ENCODE peak calls at places on chromosomes 4 and X, in four cellular contexts. B, I, C and F are unnamed samples.

GRCh38 chrX:47927212-47927611 is 76.6 kb downstream of the ZNF182 start:
- DNase-seq in C (no peak), B (no peak), I (no peak), F (no peak)

GRCh38 chr4:154854362-154854761 is 73.3 kb downstream of the RBM46 start:
- DNase-seq in C (no peak), B (no peak), I (peak), F (no peak)

GRCh38 chrX:134172588-134173259 is 64.3 kb upstream of the CCDC160 start:
- DNase-seq in B (peak), C (no peak), I (peak), F (no peak)

GRCh38 chr4:146486565-146486964 is 35.2 kb downstream of the SLC10A7 start:
- DNase-seq in I (no peak), C (no peak), B (no peak), F (no peak)

GRCh38 chr4:47499705-47500104 is 14.6 kb downstream of the ATP10D start:
- DNase-seq in B (no peak), I (no peak), C (no peak), F (no peak)

GRCh38 chr4:112645541-112646329 is 8.8 kb downstream of the LARP7 start:
- DNase-seq in I (no peak), C (no peak), B (no peak), F (no peak)

GRCh38 chrX:135308345-135308855 is 880 bp upstream of the ETDC start:
- DNase-seq in B (no peak), C (no peak), I (no peak), F (no peak)

GRCh38 chr4:123954220-123954619 is 557.6 kb downstream of the SPRY1 start:
- DNase-seq in I (no peak), B (no peak), C (no peak), F (no peak)

GRCh38 chr4:73259552-73260140 is 1.0 kb upstream of the ANKRD17 start:
- DNase-seq in I (no peak), C (no peak), B (no peak), F (no peak)

GRCh38 chr4:138961687-138962086 is 53.9 kb upstream of the NOCT start:
- DNase-seq in C (no peak), B (no peak), I (no peak), F (no peak)

GRCh38 chr4:576991-577498 is 950 bp upstream of the TMEM271 start:
- DNase-seq in C (no peak), I (no peak), B (no peak), F (no peak)

GRCh38 chr4:150155391-150155790 is 77.1 kb downstream of the DCLK2 start:
- DNase-seq in B (no peak), C (no peak), I (no peak), F (no peak)

DNA sequence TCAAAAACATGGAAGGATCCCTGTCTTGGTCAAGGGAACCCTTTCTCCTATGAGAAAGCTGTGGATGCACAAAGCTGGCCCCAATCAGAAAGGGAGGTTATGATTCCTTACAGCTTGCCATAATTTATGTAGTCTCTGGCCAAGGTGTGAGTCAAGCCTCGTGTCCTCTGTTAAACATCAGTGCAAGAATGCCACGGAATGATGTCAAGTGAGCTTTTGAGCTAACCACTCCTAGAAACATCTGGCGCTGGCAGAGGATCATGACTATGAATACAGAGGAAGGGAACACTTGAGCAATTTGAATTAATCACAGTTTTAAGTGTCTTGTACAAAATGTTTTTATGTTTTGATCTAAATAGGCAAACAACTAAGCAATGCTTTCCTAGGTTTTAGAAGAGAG is 51.5 kb upstream of the RAP2C start:
- DNase-seq in C (peak), I (peak), B (no peak), F (no peak)
- H3K27ac ChIP-seq in C (no peak), I (peak), B (no peak), F (no peak)

GRCh38 chr4:148425327-148426110 is 16.7 kb downstream of the NR3C2 start:
- DNase-seq in B (no peak), I (no peak), C (no peak), F (no peak)
- H3K27ac ChIP-seq in B (no peak), I (no peak), C (no peak), F (no peak)

GRCh38 chr4:82890602-82890912 is 396 bp downstream of the SEC31A start:
- DNase-seq in I (no peak), C (no peak), B (no peak), F (no peak)

GRCh38 chr4:82891728-82892466 is 944 bp upstream of the SEC31A start:
- DNase-seq in C (no peak), B (no peak), I (no peak), F (no peak)

GRCh38 chr4:82890913-82891727 is at the start of gene SEC31A:
- DNase-seq in B (peak), C (peak), I (peak), F (no peak)

GRCh38 chr4:82893942-82894341 is 3.0 kb upstream of the SEC31A start:
- DNase-seq in I (no peak), B (no peak), C (no peak), F (no peak)

GRCh38 chr4:82892467-82892802 is 1.5 kb upstream of the SEC31A start:
- DNase-seq in B (no peak), C (no peak), I (no peak), F (no peak)
- H3K27ac ChIP-seq in B (no peak), C (no peak), I (no peak), F (peak)

DNA sequence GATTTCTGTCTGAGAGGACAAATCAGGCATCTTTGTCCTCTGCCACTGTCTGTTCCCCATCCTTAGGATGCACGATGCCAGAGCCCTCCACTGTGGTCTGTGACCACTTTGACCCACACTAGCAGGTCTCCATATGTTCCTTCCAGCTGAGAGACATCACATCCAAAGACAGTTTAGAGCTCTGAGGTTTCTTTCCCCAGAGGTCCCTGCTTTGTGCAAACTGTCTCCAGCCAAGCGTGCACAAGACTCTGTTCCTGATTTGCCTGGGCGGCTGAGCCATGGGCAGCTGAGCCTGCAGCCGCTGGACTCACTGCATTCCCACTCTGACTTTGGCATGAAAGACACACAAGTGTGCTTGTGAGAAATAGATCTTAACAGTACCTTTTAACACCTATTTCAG is 98.0 kb downstream of the PTTG2 start:
- DNase-seq in C (no peak), B (no peak), I (no peak), F (no peak)
- H3K27ac ChIP-seq in C (no peak), B (no peak), I (peak), F (no peak)

DNA sequence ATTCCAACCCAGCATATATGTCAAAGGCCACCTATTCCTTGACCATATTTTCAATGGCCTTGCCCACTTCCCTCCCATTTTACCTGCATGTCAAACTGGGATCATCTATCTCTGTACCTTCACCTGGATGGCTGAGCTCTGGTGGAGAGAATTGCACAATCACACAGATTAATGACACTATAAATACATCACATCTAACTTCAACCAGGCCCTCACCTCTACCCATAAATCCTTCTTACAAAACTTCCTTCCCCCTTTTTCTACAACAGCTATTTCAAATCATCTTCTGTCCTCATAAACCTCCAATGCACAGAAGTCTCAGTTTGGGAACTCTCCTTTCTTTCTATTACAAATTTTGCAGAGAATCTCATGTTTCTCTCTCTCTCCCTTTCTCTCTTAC is 9.1 kb downstream of the PALLD start:
- DNase-seq in B (no peak), C (no peak), I (no peak), F (no peak)
- H3K27ac ChIP-seq in B (no peak), C (no peak), I (no peak), F (no peak)

GRCh38 chr4:122787940-122788339 is 38.7 kb upstream of the FGF2 start:
- DNase-seq in C (no peak), I (no peak), B (no peak), F (no peak)

GRCh38 chr4:122783301-122784215 is 43.1 kb upstream of the FGF2 start:
- DNase-seq in C (peak), B (peak), I (peak), F (no peak)

GRCh38 chr4:122788935-122789334 is 37.7 kb upstream of the FGF2 start:
- DNase-seq in C (no peak), B (no peak), I (no peak), F (no peak)

GRCh38 chr4:122785099-122785498 is 41.5 kb upstream of the FGF2 start:
- DNase-seq in B (no peak), I (no peak), C (no peak), F (no peak)

GRCh38 chr4:122784261-122784660 is 42.4 kb upstream of the FGF2 start:
- DNase-seq in I (no peak), B (no peak), C (no peak), F (no peak)
- H3K27ac ChIP-seq in I (no peak), B (no peak), C (peak), F (no peak)

GRCh38 chr4:176780995-176781738 is 11.6 kb downstream of the VEGFC start:
- DNase-seq in B (no peak), I (peak), C (no peak), F (no peak)

GRCh38 chr4:176778063-176778462 is 14.7 kb downstream of the VEGFC start:
- DNase-seq in I (peak), B (no peak), C (no peak), F (no peak)

GRCh38 chr4:176775326-176775725 is 17.4 kb downstream of the VEGFC start:
- DNase-seq in B (no peak), I (no peak), C (no peak), F (no peak)

GRCh38 chr4:176779421-176779820 is 13.3 kb downstream of the VEGFC start:
- DNase-seq in C (no peak), I (no peak), B (no peak), F (no peak)

GRCh38 chr4:176778491-176778890 is 14.2 kb downstream of the VEGFC start:
- DNase-seq in C (no peak), B (no peak), I (peak), F (no peak)
- H3K27ac ChIP-seq in C (no peak), B (no peak), I (no peak), F (no peak)

GRCh38 chr4:57102050-57102564 is 8.1 kb downstream of the IGFBP7 start:
- DNase-seq in C (peak), B (peak), I (peak), F (no peak)
- H3K27ac ChIP-seq in C (peak), B (peak), I (no peak), F (peak)

GRCh38 chr4:10025230-10025806 is 4.0 kb upstream of the SLC2A9 start:
- DNase-seq in C (no peak), B (no peak), I (no peak), F (no peak)
- H3K27ac ChIP-seq in C (no peak), B (no peak), I (no peak), F (no peak)